ENCODE peak calls at places on chromosomes 4 and X, in nine cellular contexts. N is SK-N-SH, X is HepG2, T is transverse colon, P is upper lobe of left lung, E is breast epithelium, A is suprapubic skin, I is GM12891, G is GM23338. K is an unnamed sample.

GRCh38 chrX:149541521-149542047 is 772 bp downstream of the EOLA1 start:
- DNase-seq in X (no peak), G (peak; percentile 4), I (no peak), P (no peak), A (no peak), T (no peak), E (no peak), N (no peak), K (no peak)

GRCh38 chr4:105274090-105274489 is 127.4 kb downstream of the TET2 start:
- DNase-seq in E (no peak), N (no peak), P (no peak), X (no peak), A (no peak), T (no peak), G (no peak), I (no peak), K (no peak)

GRCh38 chr4:4941741-4942140 is 77.5 kb downstream of the CYTL1 start:
- DNase-seq in P (no peak), E (no peak), T (no peak), I (no peak), A (no peak), X (no peak), N (no peak), G (no peak), K (no peak)

GRCh38 chr4:127352220-127352619 is 280.5 kb upstream of the INTU start:
- DNase-seq in P (no peak), G (peak; percentile 43), I (no peak), N (no peak), E (no peak), T (no peak), A (no peak), X (no peak), K (no peak)

GRCh38 chrX:41273638-41274037 is 60.3 kb upstream of the DDX3X start:
- DNase-seq in A (no peak), T (no peak), P (no peak), I (no peak), N (no peak), E (no peak), X (no peak), G (no peak), K (no peak)

GRCh38 chrX:24846551-24847170 is 152.9 kb downstream of the POLA1 start:
- DNase-seq in X (no peak), A (no peak), P (no peak), E (no peak), T (no peak), N (no peak), G (no peak), I (no peak), K (no peak)

GRCh38 chrX:115018040-115018647 is 728 bp upstream of the IL13RA2 start:
- DNase-seq in P (no peak), E (no peak), T (no peak), X (no peak), G (peak; percentile 66), A (no peak), N (no peak), I (no peak), K (no peak)

GRCh38 chrX:9515464-9515863 is 50.6 kb downstream of the TBL1X start:
- DNase-seq in P (no peak), A (no peak), T (no peak), I (no peak), X (no peak), N (no peak), E (no peak), G (no peak), K (no peak)

GRCh38 chr4:20603671-20604313 is 96.5 kb upstream of the PACRGL start:
- DNase-seq in I (no peak), X (no peak), G (no peak), E (no peak), P (no peak), T (no peak), N (peak; percentile 10), A (no peak), K (no peak)

GRCh38 chr4:78481180-78481579 is 70.4 kb upstream of the ANXA3 start:
- DNase-seq in N (no peak), E (no peak), P (no peak), X (no peak), A (no peak), G (no peak), I (no peak), T (no peak), K (no peak)

DNA sequence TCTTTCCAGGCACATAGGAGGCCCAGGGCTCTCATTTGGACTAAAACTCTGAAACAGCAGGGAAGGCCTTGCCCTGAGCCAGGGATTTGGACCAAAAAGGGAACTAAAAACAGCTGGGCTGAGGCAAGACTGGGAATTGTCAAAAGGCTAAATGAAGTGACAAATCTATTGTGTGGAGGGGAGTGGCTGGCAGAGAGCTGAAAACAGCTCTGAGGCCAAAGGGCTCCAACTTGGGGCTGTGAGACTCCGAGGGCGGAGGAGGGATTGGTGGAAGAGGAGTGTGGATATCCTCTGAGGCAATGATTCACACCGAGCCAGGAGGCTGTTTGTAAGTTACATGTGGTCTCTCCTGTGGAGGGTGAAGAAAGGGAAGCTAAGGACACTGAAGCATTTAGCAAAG is 63.2 kb downstream of the PHEX start:
- DNase-seq in T (peak; percentile 10), A (peak; percentile 75), I (no peak), P (no peak), E (peak; percentile 19), G (no peak), X (no peak), N (no peak), K (no peak)
- TF ChIP-seq POLR2AphosphoS5 in T (no peak), A (no peak), I (no peak), P (no peak), E (peak; percentile 32), G (no peak), X (no peak), N (no peak), K (no peak)

DNA sequence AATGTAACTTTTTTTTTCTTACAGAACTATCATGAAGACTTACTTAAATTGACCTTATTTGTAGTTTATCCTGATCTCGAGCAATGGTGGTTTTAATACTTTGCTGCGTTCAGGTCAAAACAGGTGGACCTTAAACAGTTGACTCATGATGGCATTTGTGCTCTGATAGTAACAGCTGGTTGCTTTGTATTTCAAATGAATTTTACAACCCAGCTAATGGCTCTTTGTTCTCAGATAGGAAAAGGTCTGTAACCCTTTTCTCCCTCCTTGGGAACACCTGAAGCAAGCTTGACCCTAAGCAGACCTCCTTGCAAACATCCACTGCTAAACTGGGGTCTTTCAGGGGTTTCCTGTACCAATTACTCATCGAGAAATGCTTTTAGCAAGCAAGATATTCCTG is 79.2 kb downstream of the F11 start:
- DNase-seq in P (no peak), I (no peak), G (peak; percentile 79), X (no peak), A (no peak), T (no peak), N (no peak), E (no peak), K (no peak)
- TF ChIP-seq POLR2AphosphoS5 in P (no peak), I (no peak), G (peak; percentile 55), X (no peak), A (no peak), T (no peak), N (no peak), E (no peak), K (no peak)

DNA sequence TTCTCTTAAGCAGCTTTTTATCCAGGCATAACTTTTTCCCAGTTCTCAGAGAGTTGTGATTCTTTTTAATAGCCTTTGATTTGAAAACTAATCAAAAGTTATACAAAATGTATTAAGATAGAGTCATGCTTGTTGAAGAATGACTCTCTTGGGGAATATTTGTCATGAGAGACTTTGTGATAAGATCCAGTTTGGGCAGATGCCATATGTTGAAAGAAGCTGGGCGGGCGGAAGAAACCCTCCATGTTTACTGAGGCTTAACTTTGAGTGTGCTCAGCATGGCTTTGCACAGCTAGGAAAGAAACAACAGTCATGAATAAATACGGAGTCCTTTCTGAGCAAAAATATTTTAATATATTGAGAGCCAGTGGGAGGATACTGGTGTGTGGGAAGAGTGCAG is 39.3 kb downstream of the SYTL5 start:
- DNase-seq in T (no peak), E (no peak), P (peak; percentile 20), X (no peak), G (no peak), A (no peak), N (no peak), I (no peak), K (no peak)
- TF ChIP-seq POLR2AphosphoS5 in T (no peak), E (no peak), P (no peak), X (no peak), G (no peak), A (no peak), N (no peak), I (no peak), K (no peak)

GRCh38 chr4:83217721-83218522 is 66.7 kb downstream of the COQ2 start:
- DNase-seq in X (no peak), A (no peak), G (no peak), T (peak; percentile 47), P (peak; percentile 56), E (no peak), I (peak; percentile 54), N (no peak), K (no peak)
- TF ChIP-seq POLR2AphosphoS5 in X (no peak), A (no peak), G (no peak), T (no peak), P (no peak), E (no peak), I (no peak), N (no peak), K (no peak)

DNA sequence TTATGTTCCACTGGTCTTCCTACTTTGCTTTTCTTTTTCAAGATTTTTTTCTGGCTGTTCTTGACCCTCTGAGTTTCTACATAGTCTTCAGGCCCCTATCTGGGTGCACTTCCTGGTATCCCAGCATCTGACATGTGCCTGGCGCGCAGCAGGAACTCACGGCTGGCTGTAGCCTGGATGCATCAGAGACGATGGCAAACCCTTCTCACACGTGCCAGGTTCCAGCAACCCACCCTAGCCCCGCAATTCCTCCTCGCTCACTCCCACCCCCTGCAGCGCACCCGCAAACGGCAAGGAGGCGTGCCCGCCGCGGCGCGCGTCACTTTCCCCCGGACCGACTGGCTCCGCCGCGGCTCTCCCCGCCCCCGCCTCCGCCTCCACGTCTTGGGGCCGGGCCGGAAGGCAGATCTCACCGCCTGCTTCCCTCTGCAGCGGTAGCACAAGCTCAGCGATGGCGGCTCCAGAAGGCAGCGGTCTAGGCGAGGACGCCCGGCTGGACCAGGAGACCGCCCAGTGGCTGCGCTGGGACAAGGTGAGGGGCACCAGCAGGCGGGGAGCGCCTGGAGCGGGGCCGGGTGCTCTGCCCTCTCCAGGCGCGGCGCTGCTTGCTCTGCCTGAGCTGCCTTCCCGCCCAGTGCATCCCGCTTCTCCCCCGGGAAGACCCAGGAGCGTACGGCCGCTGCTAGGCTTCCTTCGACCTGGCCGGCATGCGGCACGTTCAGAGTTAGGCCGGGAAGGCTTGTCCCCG is at the start of gene PGM2:
- DNase-seq in N (peak; percentile 91), E (peak; percentile 74), A (peak; percentile 87), P (peak; percentile 92), T (peak; percentile 92), G (peak; percentile 94), X (peak; percentile 61), I (peak; percentile 93), K (peak; percentile 41)
- TF ChIP-seq POLR2AphosphoS5 in N (peak; percentile 95), E (peak; percentile 33), A (peak; percentile 65), P (peak; percentile 96), T (peak; percentile 97), G (peak; percentile 98), X (peak; percentile 83), I (peak; percentile 88), K (no peak)

GRCh38 chr4:187811586-187811985 is 184.0 kb upstream of the ZFP42 start:
- DNase-seq in G (no peak), I (no peak), T (no peak), A (no peak), N (no peak), P (no peak), X (no peak), E (no peak), K (no peak)
- TF ChIP-seq POLR2AphosphoS5 in G (no peak), I (no peak), T (no peak), A (no peak), N (no peak), P (no peak), X (no peak), E (no peak), K (no peak)

K was measured in Panc1.